ENCODE peak calls at places on chromosomes 6 and 20, in seven cellular contexts. H is IMR-90, A is neuronal stem cell, S is H9, Z is H1, Y is mesenchymal stem cell, C is trophoblast cell. R is an unnamed sample.
A peak's percentile ranks its signal among the peaks of the same experiment; 100 is the strongest.

GRCh38 chr20:44651507-44652373 is at the start of gene ADA:
- DNase-seq in A (peak; percentile 65), H (peak; percentile 21), S (peak; percentile 61), Z (no peak), C (peak; percentile 66), Y (peak; percentile 66), R (peak; percentile 71)

GRCh38 chr6:133952815-133953633 is at the start of gene TBPL1:
- DNase-seq in C (peak; percentile 87), Z (peak; percentile 86), S (peak; percentile 97), A (peak; percentile 96), Y (peak; percentile 96), H (peak; percentile 95), R (peak; percentile 97)

GRCh38 chr6:42742116-42742894 is 3.6 kb downstream of the TBCC start:
- DNase-seq in A (no peak), S (no peak), H (peak; percentile 68), Y (peak; percentile 81), C (no peak), Z (no peak), R (no peak)

GRCh38 chr6:136037246-136037884 is 185.9 kb downstream of the PDE7B start:
- DNase-seq in C (no peak), Y (no peak), A (no peak), H (peak; percentile 42), S (no peak), Z (no peak), R (no peak)

GRCh38 chr6:73649783-73650182 is 4.0 kb downstream of the SLC17A5 start:
- DNase-seq in H (no peak), Y (no peak), Z (no peak), A (no peak), C (no peak), S (no peak), R (no peak)

GRCh38 chr6:8530775-8531435 is 95.6 kb upstream of the SLC35B3 start:
- DNase-seq in Z (no peak), Y (no peak), A (no peak), S (no peak), C (no peak), H (no peak), R (no peak)

GRCh38 chr20:672975-673604 is 2.5 kb downstream of the SCRT2 start:
- DNase-seq in Y (no peak), H (no peak), Z (no peak), A (no peak), C (no peak), S (no peak), R (peak; percentile 60)

GRCh38 chr20:6855074-6855473 is 87.6 kb downstream of the BMP2 start:
- DNase-seq in A (no peak), Y (no peak), H (no peak), C (no peak), S (no peak), Z (no peak), R (peak; percentile 44)

GRCh38 chr20:43662943-43663655 is 3.8 kb upstream of the MYBL2 start:
- DNase-seq in Z (no peak), S (no peak), A (no peak), C (peak; percentile 66), H (peak; percentile 34), Y (peak; percentile 11), R (no peak)

GRCh38 chr6:7749493-7749892 is 23.6 kb downstream of the BMP6 start:
- DNase-seq in Z (no peak), Y (no peak), C (no peak), A (no peak), S (no peak), H (no peak), R (no peak)

GRCh38 chr6:123323419-123324329 is 313.1 kb downstream of the TRDN start:
- DNase-seq in Z (no peak), C (no peak), H (no peak), Y (peak; percentile 49), A (no peak), S (no peak), R (no peak)

GRCh38 chr20:34622821-34623451 is 54.0 kb downstream of the PIGU start:
- DNase-seq in H (no peak), A (no peak), Z (no peak), Y (no peak), S (no peak), C (no peak), R (peak; percentile 5)

GRCh38 chr20:41005361-41005729 is 23.3 kb upstream of the TOP1 start:
- DNase-seq in H (peak; percentile 98), S (no peak), Z (no peak), C (no peak), Y (peak; percentile 98), A (no peak), R (no peak)

GRCh38 chr20:35465976-35466375 is 10.6 kb downstream of the CEP250 start:
- DNase-seq in Y (no peak), A (no peak), H (no peak), S (no peak), Z (no peak), C (no peak), R (no peak)

GRCh38 chr6:40899684-40900155 is 139.3 kb downstream of the UNC5CL start:
- DNase-seq in H (no peak), Z (peak; percentile 5), A (no peak), C (no peak), S (no peak), Y (no peak), R (no peak)
- H2BK120ac ChIP-seq in H (no peak overlapping the region), Z (no peak overlapping the region), A (no peak overlapping the region), C (no peak overlapping the region), S (no peak overlapping the region), Y (no peak overlapping the region), R (no peak overlapping the region)

DNA sequence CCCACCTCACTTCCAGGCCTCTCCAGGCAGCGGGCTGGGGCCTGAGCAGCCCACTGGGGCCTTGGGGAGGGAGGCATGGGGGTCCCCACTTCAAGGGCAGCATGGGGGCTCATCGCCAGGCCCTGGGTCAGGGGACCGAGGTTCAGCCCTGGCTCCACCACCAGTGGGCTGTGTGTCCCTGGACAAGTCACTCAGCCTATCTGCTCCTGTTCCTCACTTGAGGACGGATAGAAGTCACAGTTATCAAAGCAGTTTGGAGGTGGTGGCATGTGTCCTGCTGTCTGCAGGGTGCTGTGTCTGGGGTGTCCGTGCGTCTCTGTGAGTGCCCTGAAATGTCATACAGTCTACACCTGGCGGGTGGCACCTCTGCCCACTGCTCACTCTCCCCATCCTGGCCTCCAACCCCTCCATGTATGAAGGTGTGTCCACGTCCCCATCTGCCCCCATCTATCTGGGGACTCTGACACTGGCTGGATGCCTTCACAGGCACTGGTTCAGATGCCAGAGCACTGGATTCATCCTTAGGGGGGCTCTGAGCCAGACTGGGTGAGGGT is 3.6 kb downstream of the EEF1A2 start:
- DNase-seq in C (no peak), Z (no peak), S (no peak), Y (no peak), A (no peak), H (no peak), R (no peak)
- H3K4ac ChIP-seq in C (no peak overlapping the region), Z (peak overlapping the region; percentile 69), S (no peak overlapping the region), Y (no peak overlapping the region), A (no peak overlapping the region), H (no peak overlapping the region), R (no peak overlapping the region)

GRCh38 chr6:45479834-45480696 is 102.3 kb upstream of the SUPT3H start:
- DNase-seq in C (no peak), Y (peak; percentile 96), S (no peak), Z (no peak), H (peak; percentile 88), A (no peak), R (no peak)
- H2BK120ac ChIP-seq in C (no peak overlapping the region), Y (no peak overlapping the region), S (no peak overlapping the region), Z (no peak overlapping the region), H (peak overlapping the region; percentile 1), A (no peak overlapping the region), R (no peak overlapping the region)

GRCh38 chr20:21303061-21303871 is at the start of gene XRN2:
- DNase-seq in A (peak; percentile 94), H (peak; percentile 93), C (peak; percentile 92), Y (peak; percentile 96), Z (peak; percentile 72), S (peak; percentile 95), R (peak; percentile 97)
- H3K4ac ChIP-seq in A (peak within 1 kb of the TSS; percentile 53), H (peak within 1 kb of the TSS; percentile 71), C (peak within 1 kb of the TSS; percentile 96), Y (peak within 1 kb of the TSS; percentile 93), Z (peak within 1 kb of the TSS; percentile 6), S (no peak within 1 kb of the TSS), R (peak within 1 kb of the TSS; percentile 66)

GRCh38 chr20:56945901-56946300 is 316.8 kb downstream of the TFAP2C start:
- DNase-seq in S (no peak), Z (no peak), H (no peak), Y (no peak), C (no peak), A (no peak), R (no peak)
- H2BK120ac ChIP-seq in S (no peak overlapping the region), Z (no peak overlapping the region), H (no peak overlapping the region), Y (no peak overlapping the region), C (no peak overlapping the region), A (no peak overlapping the region), R (no peak overlapping the region)